ENCODE peak calls at places on chromosome 20, in seven cellular contexts. One of them, this sample, is unnamed.

GRCh38 chr20:52083627-52084232 is 107.8 kb downstream of the ZFP64 start:
- DNase-seq in T-helper 1 cell: peak
- DNase-seq in NCI-H2081: peak
- DNase-seq in heart left ventricle: peak
- DNase-seq in activated CD4-positive, alpha-beta T cell treated with anti-CD3 and anti-CD28 coated beads, Interleukin-2, amount 50 U/mL, for 24 hours: peak
- DNase-seq in ovary: peak
- DNase-seq in OCI-LY7: peak
- DNase-seq in this sample: peak

GRCh38 chr20:63863798-63864544 is 1.1 kb upstream of the TPD52L2 start:
- DNase-seq in T-helper 1 cell: peak
- DNase-seq in NCI-H2081: peak
- DNase-seq in heart left ventricle: peak
- DNase-seq in activated CD4-positive, alpha-beta T cell treated with anti-CD3 and anti-CD28 coated beads, Interleukin-2, amount 50 U/mL, for 24 hours: peak
- DNase-seq in ovary: peak
- DNase-seq in OCI-LY7: peak
- DNase-seq in this sample: peak

GRCh38 chr20:22322513-22322912 is 261.9 kb downstream of the FOXA2 start:
- DNase-seq in T-helper 1 cell: no peak
- DNase-seq in NCI-H2081: no peak
- DNase-seq in heart left ventricle: no peak
- DNase-seq in activated CD4-positive, alpha-beta T cell treated with anti-CD3 and anti-CD28 coated beads, Interleukin-2, amount 50 U/mL, for 24 hours: no peak
- DNase-seq in ovary: no peak
- DNase-seq in OCI-LY7: no peak
- DNase-seq in this sample: no peak

GRCh38 chr20:61454053-61454452 is 202.0 kb downstream of the CDH4 start:
- DNase-seq in T-helper 1 cell: no peak
- DNase-seq in NCI-H2081: no peak
- DNase-seq in heart left ventricle: no peak
- DNase-seq in activated CD4-positive, alpha-beta T cell treated with anti-CD3 and anti-CD28 coated beads, Interleukin-2, amount 50 U/mL, for 24 hours: no peak
- DNase-seq in ovary: no peak
- DNase-seq in OCI-LY7: no peak
- DNase-seq in this sample: no peak

GRCh38 chr20:21022925-21023324 is 83.2 kb downstream of the LINC00237 start:
- DNase-seq in T-helper 1 cell: no peak
- DNase-seq in NCI-H2081: no peak
- DNase-seq in heart left ventricle: no peak
- DNase-seq in activated CD4-positive, alpha-beta T cell treated with anti-CD3 and anti-CD28 coated beads, Interleukin-2, amount 50 U/mL, for 24 hours: no peak
- DNase-seq in ovary: no peak
- DNase-seq in OCI-LY7: no peak
- DNase-seq in this sample: no peak

GRCh38 chr20:36440370-36441026 is 100.8 kb upstream of the MYL9 start:
- DNase-seq in T-helper 1 cell: no peak
- DNase-seq in NCI-H2081: no peak
- DNase-seq in heart left ventricle: no peak
- DNase-seq in activated CD4-positive, alpha-beta T cell treated with anti-CD3 and anti-CD28 coated beads, Interleukin-2, amount 50 U/mL, for 24 hours: no peak
- DNase-seq in ovary: no peak
- DNase-seq in OCI-LY7: no peak
- DNase-seq in this sample: no peak

GRCh38 chr20:32789896-32790750 is 27.9 kb downstream of the DNMT3B start:
- DNase-seq in T-helper 1 cell: peak
- DNase-seq in NCI-H2081: peak
- DNase-seq in heart left ventricle: peak
- DNase-seq in activated CD4-positive, alpha-beta T cell treated with anti-CD3 and anti-CD28 coated beads, Interleukin-2, amount 50 U/mL, for 24 hours: peak
- DNase-seq in ovary: peak
- DNase-seq in OCI-LY7: peak
- DNase-seq in this sample: peak

GRCh38 chr20:57440678-57441509 is 49.7 kb downstream of the RBM38 start:
- DNase-seq in T-helper 1 cell: no peak
- DNase-seq in NCI-H2081: no peak
- DNase-seq in heart left ventricle: peak
- DNase-seq in activated CD4-positive, alpha-beta T cell treated with anti-CD3 and anti-CD28 coated beads, Interleukin-2, amount 50 U/mL, for 24 hours: no peak
- DNase-seq in ovary: peak
- DNase-seq in OCI-LY7: no peak
- DNase-seq in this sample: peak

GRCh38 chr20:38113401-38114325 is 51.4 kb downstream of the TGM2 start:
- DNase-seq in T-helper 1 cell: no peak
- DNase-seq in NCI-H2081: no peak
- DNase-seq in heart left ventricle: peak
- DNase-seq in activated CD4-positive, alpha-beta T cell treated with anti-CD3 and anti-CD28 coated beads, Interleukin-2, amount 50 U/mL, for 24 hours: no peak
- DNase-seq in ovary: no peak
- DNase-seq in OCI-LY7: peak
- DNase-seq in this sample: peak